ENCODE peak calls at places on chromosomes 16 and 17, in five cellular contexts. S is HEK293T, T is esophagus squamous epithelium, Q is NCI-H1092, A is left colon. G is an unnamed sample.

GRCh38 chr17:33435716-33436301 is 142.7 kb upstream of the ASIC2 start:
- DNase-seq in S (no peak), T (no peak), Q (no peak), A (no peak), G (no peak)

GRCh38 chr16:89560413-89561194 is at the start of gene RPL13:
- DNase-seq in S (peak; percentile 93), T (peak; percentile 78), Q (peak; percentile 95), A (peak; percentile 95), G (peak; percentile 87)

GRCh38 chr17:32861979-32862378 is 14.9 kb downstream of the MYO1D start:
- DNase-seq in S (no peak), T (no peak), Q (no peak), A (no peak), G (no peak)

GRCh38 chr17:49742256-49742655 is 21.7 kb downstream of the FAM117A start:
- DNase-seq in S (no peak), T (no peak), Q (no peak), A (no peak), G (no peak)

GRCh38 chr17:74512624-74513084 is 18.6 kb downstream of the CD300LB start:
- DNase-seq in S (no peak), T (no peak), Q (no peak), A (no peak), G (no peak)

GRCh38 chr16:54936086-54936978 is 5.7 kb downstream of the IRX5 start:
- DNase-seq in S (no peak), T (no peak), Q (no peak), A (no peak), G (no peak)

GRCh38 chr17:7922499-7923289 is 6.6 kb upstream of the RNF227 start:
- DNase-seq in S (no peak), T (no peak), Q (no peak), A (peak; percentile 88), G (peak; percentile 41)

GRCh38 chr17:31294231-31294630 is 2.8 kb downstream of the OMG start:
- DNase-seq in S (no peak), T (no peak), Q (no peak), A (no peak), G (no peak)

GRCh38 chr16:31477220-31478216 is 5.4 kb upstream of the SLC5A2 start:
- DNase-seq in S (no peak), T (no peak), Q (no peak), A (peak; percentile 92), G (no peak)

GRCh38 chr17:3879181-3879580 is 13.7 kb downstream of the CAMKK1 start:
- DNase-seq in S (no peak), T (no peak), Q (peak; percentile 61), A (no peak), G (no peak)

G was measured in AG09319.